ENCODE peak calls at places on chromosome 7, in nine cellular contexts. D is heart right ventricle, V is WTC11, U is foreskin fibroblast, G is AG09309, K is fibroblast of the aortic adventitia, B is cardiac fibroblast, P is mesothelial cell of epicardium, Z is Calu3. H is an unnamed sample.

GRCh38 chr7:44709945-44710596 is 38.6 kb upstream of the ZMIZ2 start:
- DNase-seq in D (no peak), V (no peak), U (no peak), G (no peak), K (no peak), B (no peak), P (no peak), Z (no peak), H (no peak)

GRCh38 chr7:17370901-17371550 is 72.6 kb downstream of the AHR start:
- DNase-seq in D (no peak), V (no peak), U (no peak), G (no peak), K (peak), B (peak), P (no peak), Z (no peak), H (no peak)

GRCh38 chr7:138387755-138388475 is 72.1 kb upstream of the TRIM24 start:
- DNase-seq in D (no peak), V (no peak), U (no peak), G (no peak), K (no peak), B (no peak), P (no peak), Z (no peak), H (no peak)

GRCh38 chr7:38318803-38319416 is 45.5 kb upstream of the TARP start:
- DNase-seq in D (no peak), V (peak), U (peak), G (peak), K (peak), B (peak), P (no peak), Z (peak), H (no peak)

GRCh38 chr7:97006146-97006950 is 995 bp downstream of the DLX6 start:
- DNase-seq in D (no peak), V (peak), U (peak), G (no peak), K (no peak), B (no peak), P (peak), Z (peak), H (no peak)

GRCh38 chr7:2670720-2671391 is 17.1 kb upstream of the AMZ1 start:
- DNase-seq in D (peak), V (peak), U (peak), G (no peak), K (peak), B (peak), P (peak), Z (peak), H (peak)

GRCh38 chr7:130278892-130279690 is 12.4 kb downstream of the CPA2 start:
- DNase-seq in D (no peak), V (no peak), U (peak), G (no peak), K (peak), B (peak), P (no peak), Z (no peak), H (no peak)

GRCh38 chr7:146655928-146656797 is 539.6 kb downstream of the CNTNAP2 start:
- DNase-seq in D (no peak), V (no peak), U (no peak), G (no peak), K (no peak), B (no peak), P (no peak), Z (no peak), H (no peak)

GRCh38 chr7:131619336-131620305 is 63.2 kb upstream of the PODXL start:
- DNase-seq in D (no peak), V (no peak), U (no peak), G (no peak), K (no peak), B (no peak), P (no peak), Z (no peak), H (no peak)

GRCh38 chr7:114922652-114923402 is 933 bp downstream of the MDFIC start:
- DNase-seq in D (peak), V (peak), U (peak), G (no peak), K (peak), B (peak), P (peak), Z (peak), H (peak)

GRCh38 chr7:106418526-106418925 is 133.7 kb upstream of the NAMPT start:
- DNase-seq in D (no peak), V (no peak), U (no peak), G (no peak), K (peak), B (peak), P (no peak), Z (peak), H (no peak)

GRCh38 chr7:31098606-31099360 is 46.7 kb downstream of the ADCYAP1R1 start:
- DNase-seq in D (no peak), V (no peak), U (no peak), G (no peak), K (no peak), B (no peak), P (peak), Z (no peak), H (no peak)

GRCh38 chr7:150434240-150434639 is 16.2 kb upstream of the GIMAP8 start:
- DNase-seq in D (no peak), V (no peak), U (no peak), G (no peak), K (no peak), B (no peak), P (no peak), Z (no peak), H (no peak)

GRCh38 chr7:55065079-55065478 is 46.3 kb downstream of the EGFR start:
- DNase-seq in D (no peak), V (no peak), U (peak), G (peak), K (peak), B (peak), P (no peak), Z (peak), H (no peak)

GRCh38 chr7:55067748-55068147 is 48.9 kb downstream of the EGFR start:
- DNase-seq in D (no peak), V (no peak), U (no peak), G (no peak), K (no peak), B (no peak), P (no peak), Z (no peak), H (no peak)

GRCh38 chr7:55066938-55067337 is 48.1 kb downstream of the EGFR start:
- DNase-seq in D (no peak), V (no peak), U (no peak), G (no peak), K (no peak), B (no peak), P (no peak), Z (no peak), H (no peak)

GRCh38 chr7:55065511-55066229 is 46.9 kb downstream of the EGFR start:
- DNase-seq in D (no peak), V (no peak), U (peak), G (no peak), K (peak), B (peak), P (no peak), Z (peak), H (no peak)

GRCh38 chr7:55066479-55066878 is 47.7 kb downstream of the EGFR start:
- DNase-seq in D (no peak), V (no peak), U (no peak), G (no peak), K (no peak), B (peak), P (no peak), Z (peak), H (no peak)
- TF ChIP-seq CTCF in D (no peak), V (no peak), U (no peak), G (no peak), K (no peak), B (no peak), P (no peak), Z (no peak), H (no peak)

GRCh38 chr7:46006212-46006611 is 85.1 kb upstream of the IGFBP3 start:
- DNase-seq in D (no peak), V (no peak), U (no peak), G (no peak), K (no peak), B (no peak), P (no peak), Z (no peak), H (no peak)

GRCh38 chr7:46004965-46005364 is 83.9 kb upstream of the IGFBP3 start:
- DNase-seq in D (no peak), V (no peak), U (no peak), G (no peak), K (no peak), B (no peak), P (no peak), Z (no peak), H (no peak)

GRCh38 chr7:46006723-46007122 is 85.7 kb upstream of the IGFBP3 start:
- DNase-seq in D (no peak), V (no peak), U (no peak), G (no peak), K (no peak), B (no peak), P (no peak), Z (no peak), H (no peak)

GRCh38 chr7:46003161-46003560 is 82.1 kb upstream of the IGFBP3 start:
- DNase-seq in D (no peak), V (no peak), U (peak), G (no peak), K (no peak), B (no peak), P (no peak), Z (no peak), H (no peak)

DNA sequence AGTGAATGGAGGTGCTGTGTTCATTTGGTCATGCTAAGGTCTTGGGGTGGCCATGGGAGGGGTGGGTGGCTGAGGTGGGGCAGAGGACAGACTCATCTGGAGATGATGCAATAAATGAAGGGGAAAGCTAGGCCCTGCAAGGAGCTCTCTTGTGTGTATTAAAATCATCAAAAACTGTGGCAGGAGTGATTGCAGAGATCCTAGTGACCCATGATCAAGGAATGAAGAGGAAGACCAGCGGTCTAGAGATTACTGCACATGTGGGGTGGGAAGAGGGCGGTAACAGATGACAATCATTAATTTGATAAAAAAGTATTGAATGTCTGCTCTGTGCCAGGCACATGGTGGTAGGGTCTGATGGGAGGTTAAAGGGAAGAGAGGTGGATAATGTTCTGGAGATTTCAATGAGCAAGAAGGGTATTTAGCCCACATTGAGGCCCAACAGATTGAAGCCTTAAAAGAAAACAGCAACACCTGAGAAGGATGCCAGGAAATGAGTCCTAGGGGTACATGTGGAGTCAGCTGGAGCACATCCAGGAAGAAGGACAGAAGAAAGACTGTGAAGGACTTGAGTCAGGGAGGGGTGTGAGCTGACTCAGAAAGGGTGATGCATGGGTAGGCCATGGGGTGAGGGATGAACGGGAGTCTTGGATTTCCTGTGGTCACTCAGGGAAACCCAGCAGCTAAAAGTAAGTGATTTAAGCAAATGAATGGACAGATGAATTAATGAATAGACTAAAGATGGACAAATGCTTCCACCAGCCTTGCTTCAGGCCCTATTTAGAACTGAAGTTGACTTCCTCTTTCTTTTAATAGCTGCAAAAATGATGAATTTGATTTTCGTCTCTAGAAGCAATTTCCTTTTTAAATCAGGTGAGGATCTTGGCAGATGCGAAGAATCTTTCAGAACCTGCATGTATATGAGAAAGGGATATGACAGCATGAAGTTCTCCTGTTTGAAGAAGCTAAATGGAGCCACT is 83.1 kb upstream of the IGFBP3 start:
- DNase-seq in D (no peak), V (no peak), U (peak), G (peak), K (peak), B (peak), P (no peak), Z (peak), H (no peak)
- TF ChIP-seq CTCF in D (no peak), V (no peak), U (no peak), G (no peak), K (no peak), B (no peak), P (no peak), Z (no peak), H (no peak)

GRCh38 chr7:39413866-39414668 is 152.1 kb upstream of the YAE1 start:
- DNase-seq in D (peak), V (peak), U (peak), G (no peak), K (peak), B (peak), P (peak), Z (peak), H (no peak)
- TF ChIP-seq CTCF in D (no peak), V (no peak), U (no peak), G (no peak), K (peak), B (no peak), P (no peak), Z (no peak), H (no peak)

GRCh38 chr7:74130518-74130917 is 43.6 kb upstream of the EIF4H start:
- DNase-seq in D (no peak), V (no peak), U (no peak), G (no peak), K (no peak), B (no peak), P (no peak), Z (no peak), H (no peak)

GRCh38 chr7:74121401-74122249 is 38.0 kb downstream of the LIMK1 start:
- DNase-seq in D (no peak), V (no peak), U (no peak), G (no peak), K (no peak), B (no peak), P (no peak), Z (no peak), H (no peak)

GRCh38 chr7:74126220-74126880 is 42.7 kb downstream of the LIMK1 start:
- DNase-seq in D (no peak), V (no peak), U (no peak), G (no peak), K (no peak), B (no peak), P (no peak), Z (no peak), H (no peak)
- TF ChIP-seq CTCF in D (no peak), V (no peak), U (no peak), G (no peak), K (no peak), B (no peak), P (no peak), Z (no peak), H (no peak)

H was measured in natural killer cell.